ENCODE peak calls at places on chromosomes 3 and 15, in nine cellular contexts. T is NB4, K is astrocyte of the spinal cord, D is HCT116, I is testis, X is mammary epithelial cell, J is transverse colon, U is sigmoid colon, F is fibroblast of villous mesenchyme. O is an unnamed sample.

GRCh38 chr3:16103472-16103871 is 71.0 kb upstream of the GALNT15 start:
- DNase-seq in T (no peak), K (peak), D (no peak), I (no peak), X (no peak), J (no peak), U (peak), F (peak), O (no peak)

GRCh38 chr3:29978036-29978435 is 628.4 kb upstream of the TGFBR2 start:
- DNase-seq in T (no peak), K (no peak), D (no peak), I (no peak), X (peak), J (no peak), U (no peak), F (no peak), O (no peak)

GRCh38 chr3:194114123-194114522 is 21.8 kb upstream of the HES1 start:
- DNase-seq in T (no peak), K (no peak), D (no peak), I (no peak), X (no peak), J (no peak), U (no peak), F (no peak), O (no peak)

GRCh38 chr15:71691700-71692417 is 118.5 kb upstream of the NR2E3 start:
- DNase-seq in T (no peak), K (peak), D (no peak), I (peak), X (peak), J (no peak), U (no peak), F (peak), O (no peak)

GRCh38 chr3:51876186-51876585 is 785 bp upstream of the IQCF5 start:
- DNase-seq in T (no peak), K (no peak), D (no peak), I (no peak), X (no peak), J (no peak), U (no peak), F (no peak), O (no peak)

GRCh38 chr3:30638685-30639412 is 32.4 kb downstream of the TGFBR2 start:
- DNase-seq in T (no peak), K (no peak), D (no peak), I (no peak), X (no peak), J (no peak), U (no peak), F (no peak), O (peak)

GRCh38 chr3:122233109-122233952 is 49.9 kb downstream of the CASR start:
- DNase-seq in T (peak), K (no peak), D (no peak), I (peak), X (no peak), J (peak), U (no peak), F (no peak), O (no peak)

GRCh38 chr3:49388416-49388815 is 23.4 kb downstream of the RHOA start:
- DNase-seq in T (no peak), K (no peak), D (no peak), I (no peak), X (no peak), J (no peak), U (no peak), F (no peak), O (no peak)

GRCh38 chr15:48144889-48145288 is 24.1 kb downstream of the SLC24A5 start:
- DNase-seq in T (no peak), K (no peak), D (no peak), I (no peak), X (no peak), J (no peak), U (no peak), F (peak), O (no peak)

GRCh38 chr3:2098398-2099027 is at the start of gene CNTN4:
- DNase-seq in T (no peak), K (no peak), D (no peak), I (peak), X (no peak), J (peak), U (peak), F (peak), O (peak)

GRCh38 chr15:98347001-98347400 is 301.3 kb upstream of the IGF1R start:
- DNase-seq in T (no peak), K (no peak), D (no peak), I (no peak), X (no peak), J (no peak), U (peak), F (no peak), O (no peak)

GRCh38 chr15:25862469-25863066 is 559 bp downstream of the ATP10A start:
- DNase-seq in T (no peak), K (peak), D (no peak), I (no peak), X (peak), J (no peak), U (no peak), F (no peak), O (peak)

GRCh38 chr15:96354731-96355560 is 24.4 kb downstream of the NR2F2 start:
- DNase-seq in T (peak), K (peak), D (no peak), I (peak), X (peak), J (no peak), U (no peak), F (peak), O (no peak)

GRCh38 chr3:8982509-8982908 is 19.2 kb upstream of the RAD18 start:
- DNase-seq in T (peak), K (no peak), D (no peak), I (no peak), X (no peak), J (no peak), U (no peak), F (peak), O (no peak)

GRCh38 chr3:127590282-127590592 is 296 bp downstream of the TPRA1 start:
- DNase-seq in T (no peak), K (no peak), D (no peak), I (no peak), X (no peak), J (peak), U (peak), F (no peak), O (no peak)

GRCh38 chr3:30201715-30202114 is 404.7 kb upstream of the TGFBR2 start:
- DNase-seq in T (no peak), K (no peak), D (no peak), I (no peak), X (no peak), J (no peak), U (no peak), F (peak), O (no peak)

GRCh38 chr3:141575879-141576743 is 89.3 kb downstream of the RASA2 start:
- DNase-seq in T (peak), K (peak), D (no peak), I (no peak), X (no peak), J (no peak), U (no peak), F (peak), O (no peak)

GRCh38 chr15:73965094-73965729 is 26.9 kb downstream of the STOML1 start:
- DNase-seq in T (no peak), K (no peak), D (no peak), I (no peak), X (no peak), J (no peak), U (peak), F (no peak), O (no peak)

GRCh38 chr3:127258733-127259132 is 29.1 kb downstream of the PRR20G start:
- DNase-seq in T (no peak), K (no peak), D (no peak), I (no peak), X (no peak), J (no peak), U (no peak), F (no peak), O (no peak)

GRCh38 chr15:47517737-47518136 is 199.6 kb upstream of the SEMA6D start:
- DNase-seq in T (no peak), K (peak), D (no peak), I (no peak), X (no peak), J (no peak), U (no peak), F (peak), O (no peak)

GRCh38 chr15:29102911-29103824 is 166.5 kb downstream of the NSMCE3 start:
- DNase-seq in T (no peak), K (no peak), D (no peak), I (peak), X (no peak), J (no peak), U (no peak), F (no peak), O (no peak)

GRCh38 chr15:48384616-48385015 is 53.4 kb downstream of the DUT start:
- DNase-seq in T (no peak), K (no peak), D (no peak), I (no peak), X (peak), J (no peak), U (no peak), F (no peak), O (no peak)

GRCh38 chr3:170414202-170414663 is 4.4 kb upstream of the CLDN11 start:
- DNase-seq in T (peak), K (peak), D (peak), I (peak), X (peak), J (no peak), U (no peak), F (peak), O (peak)

GRCh38 chr15:99009741-99010370 is 2.3 kb upstream of the PGPEP1L start:
- DNase-seq in T (no peak), K (no peak), D (no peak), I (no peak), X (no peak), J (no peak), U (no peak), F (peak), O (no peak)

GRCh38 chr3:196177567-196177966 is 33.6 kb downstream of the ZDHHC19 start:
- DNase-seq in T (no peak), K (no peak), D (no peak), I (no peak), X (no peak), J (peak), U (no peak), F (no peak), O (no peak)

GRCh38 chr3:154430014-154430413 is at the start of gene GPR149:
- DNase-seq in T (no peak), K (no peak), D (peak), I (peak), X (peak), J (no peak), U (no peak), F (no peak), O (peak)

GRCh38 chr15:99452010-99452409 is 113.8 kb upstream of the MEF2A start:
- DNase-seq in T (no peak), K (no peak), D (no peak), I (no peak), X (no peak), J (no peak), U (peak), F (no peak), O (no peak)

GRCh38 chr3:53044371-53045106 is 1.3 kb downstream of the SFMBT1 start:
- DNase-seq in T (peak), K (peak), D (no peak), I (peak), X (peak), J (peak), U (peak), F (peak), O (peak)

GRCh38 chr3:128378631-128379347 is 87.9 kb downstream of the DNAJB8 start:
- DNase-seq in T (no peak), K (peak), D (no peak), I (peak), X (no peak), J (no peak), U (peak), F (peak), O (no peak)

GRCh38 chr3:170632780-170633179 is 46.9 kb upstream of the SLC7A14 start:
- DNase-seq in T (no peak), K (peak), D (no peak), I (no peak), X (no peak), J (no peak), U (no peak), F (peak), O (no peak)

GRCh38 chr3:157786618-157787017 is 283.4 kb upstream of the VEPH1 start:
- DNase-seq in T (no peak), K (no peak), D (no peak), I (no peak), X (peak), J (no peak), U (no peak), F (peak), O (no peak)

DNA sequence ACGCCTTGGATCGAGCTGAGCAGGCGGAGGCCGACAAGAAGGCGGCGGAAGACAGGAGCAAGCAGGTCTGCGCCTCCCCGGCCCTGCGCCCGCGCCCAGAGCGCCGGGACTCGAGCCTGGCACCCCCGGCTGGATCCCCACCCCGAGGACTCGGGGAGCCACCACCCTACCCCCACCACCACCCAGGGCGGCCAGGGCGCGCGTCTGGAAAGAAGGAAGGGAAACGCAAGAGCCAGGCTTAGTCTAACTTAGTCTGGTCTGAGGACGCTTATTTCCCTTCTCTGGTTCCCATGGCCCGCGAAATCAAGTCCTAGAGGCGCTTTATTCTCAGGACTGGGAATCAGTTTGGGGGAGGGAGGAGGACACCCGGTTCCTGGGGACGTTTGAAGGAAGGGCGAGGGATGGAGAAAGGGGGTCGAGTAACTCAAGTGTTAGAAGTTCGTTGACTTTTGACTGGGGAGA is 363 bp downstream of the TPM1 start:
- DNase-seq in T (no peak), K (no peak), D (no peak), I (no peak), X (no peak), J (no peak), U (no peak), F (peak), O (no peak)
- H3K4me3 ChIP-seq in T (no peak), K (peak), D (no peak), I (peak), X (peak), J (peak), U (peak), F (peak), O (peak)

GRCh38 chr3:4334548-4334947 is 31.4 kb downstream of the SETMAR start:
- DNase-seq in T (no peak), K (no peak), D (no peak), I (no peak), X (no peak), J (no peak), U (no peak), F (no peak), O (no peak)
- TF ChIP-seq CTCF in T (no peak), K (peak), D (peak), I (no peak), X (no peak), J (no peak), U (no peak), F (no peak), O (peak)

GRCh38 chr3:45414341-45414740 is 26.0 kb downstream of the LARS2 start:
- DNase-seq in T (no peak), K (no peak), D (no peak), I (no peak), X (no peak), J (no peak), U (no peak), F (no peak), O (no peak)
- H3K4me3 ChIP-seq in T (no peak), K (no peak), D (no peak), I (no peak), X (no peak), J (no peak), U (no peak), F (no peak), O (no peak)

GRCh38 chr3:39407259-39407629 is 724 bp downstream of the RPSA start:
- DNase-seq in T (peak), K (no peak), D (no peak), I (no peak), X (no peak), J (no peak), U (no peak), F (peak), O (no peak)

GRCh38 chr3:39407773-39408492 is 1.4 kb downstream of the RPSA start:
- DNase-seq in T (no peak), K (no peak), D (no peak), I (no peak), X (no peak), J (no peak), U (no peak), F (peak), O (no peak)

GRCh38 chr3:39405687-39406367 is 693 bp upstream of the RPSA start:
- DNase-seq in T (no peak), K (no peak), D (no peak), I (no peak), X (no peak), J (no peak), U (no peak), F (no peak), O (no peak)

GRCh38 chr3:39404943-39405686 is 1.4 kb upstream of the RPSA start:
- DNase-seq in T (peak), K (no peak), D (no peak), I (no peak), X (no peak), J (no peak), U (no peak), F (no peak), O (no peak)

GRCh38 chr3:39406368-39407258 is at the start of gene RPSA:
- DNase-seq in T (peak), K (peak), D (peak), I (peak), X (peak), J (peak), U (peak), F (peak), O (peak)
- TF ChIP-seq CTCF in T (peak), K (peak), D (peak), I (peak), X (peak), J (peak), U (peak), F (peak), O (peak)

GRCh38 chr15:41775651-41776050 is 1.4 kb downstream of the MAPKBP1 start:
- DNase-seq in T (no peak), K (no peak), D (no peak), I (peak), X (peak), J (no peak), U (no peak), F (no peak), O (no peak)
- H3K4me3 ChIP-seq in T (no peak), K (peak), D (peak), I (peak), X (peak), J (peak), U (peak), F (peak), O (no peak)

GRCh38 chr3:64715211-64715982 is 27.6 kb upstream of the ADAMTS9 start:
- DNase-seq in T (no peak), K (no peak), D (no peak), I (no peak), X (no peak), J (no peak), U (no peak), F (no peak), O (no peak)

GRCh38 chr3:64717411-64717810 is 29.6 kb upstream of the ADAMTS9 start:
- DNase-seq in T (no peak), K (no peak), D (no peak), I (no peak), X (no peak), J (no peak), U (no peak), F (no peak), O (no peak)

GRCh38 chr3:64716110-64716509 is 28.3 kb upstream of the ADAMTS9 start:
- DNase-seq in T (no peak), K (peak), D (no peak), I (no peak), X (no peak), J (no peak), U (no peak), F (no peak), O (no peak)

DNA sequence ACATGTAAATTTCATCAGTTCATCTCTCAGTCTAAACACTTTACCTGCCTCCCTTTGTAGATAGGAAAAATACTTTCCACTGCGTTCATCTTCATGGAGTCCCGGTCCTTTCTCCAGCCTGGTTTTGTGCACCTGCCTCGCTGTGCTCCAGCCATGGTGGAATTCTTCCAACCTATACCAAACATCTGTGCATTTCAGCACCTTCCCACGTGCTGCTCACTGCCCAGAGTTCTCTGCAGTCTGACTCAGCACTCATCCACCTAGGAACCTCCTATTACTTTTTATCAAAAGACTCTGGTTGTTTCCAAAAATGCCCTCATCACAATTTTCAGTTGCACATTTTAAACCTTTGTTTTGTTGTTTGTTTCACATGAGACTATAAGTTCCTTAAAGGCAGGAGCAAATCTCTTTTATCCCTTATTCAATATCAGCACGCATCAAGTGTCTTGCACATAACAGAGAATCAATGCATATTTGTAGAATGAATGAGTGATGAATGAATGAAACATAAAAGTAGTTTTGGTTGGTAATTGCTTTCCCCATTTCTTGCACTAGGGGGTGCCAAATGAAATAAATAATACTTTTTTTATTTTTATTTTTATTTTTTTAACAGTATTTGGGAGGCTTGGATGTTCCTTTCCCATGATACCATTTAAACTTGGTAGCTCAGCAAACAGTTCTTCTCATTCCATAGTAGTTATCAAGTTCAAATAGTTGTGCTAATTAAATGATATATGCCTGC is 30.2 kb upstream of the ADAMTS9 start:
- DNase-seq in T (no peak), K (no peak), D (no peak), I (no peak), X (no peak), J (no peak), U (no peak), F (no peak), O (no peak)
- TF ChIP-seq CTCF in T (no peak), K (peak), D (peak), I (no peak), X (peak), J (peak), U (no peak), F (peak), O (no peak)

GRCh38 chr3:23221136-23221535 is 18.0 kb downstream of the UBE2E2 start:
- DNase-seq in T (peak), K (no peak), D (no peak), I (no peak), X (no peak), J (no peak), U (no peak), F (no peak), O (no peak)
- H3K4me3 ChIP-seq in T (peak), K (no peak), D (no peak), I (no peak), X (no peak), J (peak), U (no peak), F (no peak), O (no peak)

GRCh38 chr3:168052517-168052916 is 43.2 kb downstream of the GOLIM4 start:
- DNase-seq in T (no peak), K (no peak), D (no peak), I (no peak), X (no peak), J (no peak), U (no peak), F (no peak), O (no peak)

GRCh38 chr3:168049366-168049974 is 46.3 kb downstream of the GOLIM4 start:
- DNase-seq in T (no peak), K (peak), D (no peak), I (no peak), X (peak), J (no peak), U (no peak), F (peak), O (no peak)

GRCh38 chr3:168054447-168054846 is 41.3 kb downstream of the GOLIM4 start:
- DNase-seq in T (no peak), K (no peak), D (no peak), I (no peak), X (no peak), J (no peak), U (no peak), F (no peak), O (no peak)

GRCh38 chr3:168051579-168052183 is 44.0 kb downstream of the GOLIM4 start:
- DNase-seq in T (no peak), K (peak), D (no peak), I (no peak), X (no peak), J (no peak), U (no peak), F (peak), O (no peak)

GRCh38 chr3:168053115-168053514 is 42.6 kb downstream of the GOLIM4 start:
- DNase-seq in T (no peak), K (no peak), D (no peak), I (no peak), X (no peak), J (no peak), U (no peak), F (no peak), O (no peak)
- TF ChIP-seq CTCF in T (no peak), K (peak), D (peak), I (no peak), X (no peak), J (no peak), U (no peak), F (peak), O (no peak)